ENCODE peak calls at places on chromosomes 13 and 19, in six cellular contexts. I is tibial nerve, N is upper lobe of left lung, W is erythroblast, E is sigmoid colon, F is esophagus muscularis mucosa. C is an unnamed sample.

GRCh38 chr19:41415154-41415571 is 12.0 kb downstream of the B3GNT8 start:
- DNase-seq in I (no peak), F (no peak), W (no peak), N (peak), E (no peak), C (no peak)

GRCh38 chr13:51311957-51312520 is 27.5 kb upstream of the SERPINE3 start:
- DNase-seq in W (no peak), F (no peak), I (no peak), E (no peak), N (no peak), C (no peak)

GRCh38 chr19:4064073-4064550 is 2.6 kb downstream of the ZBTB7A start:
- DNase-seq in F (no peak), E (peak), N (peak), I (no peak), W (no peak), C (no peak)

GRCh38 chr19:53906211-53907192 is 2.6 kb upstream of the CACNG7 start:
- DNase-seq in W (peak), E (no peak), I (peak), N (peak), F (no peak), C (no peak)

GRCh38 chr13:50576156-50576555 is 267.3 kb downstream of the DLEU7 start:
- DNase-seq in N (peak), E (no peak), W (no peak), F (peak), I (no peak), C (no peak)

GRCh38 chr19:48975947-48976847 is 11.1 kb downstream of the FTL start:
- DNase-seq in E (no peak), F (no peak), I (no peak), W (peak), N (no peak), C (no peak)

GRCh38 chr19:54653181-54653809 is 9.5 kb upstream of the LILRB4 start:
- DNase-seq in F (no peak), I (no peak), W (peak), N (no peak), E (no peak), C (no peak)

GRCh38 chr13:33169273-33169980 is 116.1 kb downstream of the STARD13 start:
- DNase-seq in W (no peak), F (no peak), E (no peak), N (no peak), I (no peak), C (no peak)

GRCh38 chr19:19343762-19344161 is 23.1 kb downstream of the MAU2 start:
- DNase-seq in I (no peak), W (no peak), E (no peak), F (no peak), N (no peak), C (no peak)

GRCh38 chr19:51799998-51800848 is 5.3 kb downstream of the FPR3 start:
- DNase-seq in W (peak), I (no peak), N (peak), E (peak), F (no peak), C (no peak)

GRCh38 chr19:8252922-8253589 is 43.9 kb downstream of the CERS4 start:
- DNase-seq in W (peak), N (peak), I (peak), F (peak), E (peak), C (no peak)

GRCh38 chr19:50520822-50521465 is 7.2 kb upstream of the ASPDH start:
- DNase-seq in W (no peak), E (no peak), N (no peak), I (no peak), F (no peak), C (no peak)

GRCh38 chr19:32457540-32457939 is 52.0 kb downstream of the DPY19L3 start:
- DNase-seq in F (no peak), W (no peak), I (no peak), N (no peak), E (no peak), C (no peak)

GRCh38 chr13:20819715-20820114 is 46.0 kb upstream of the EEF1AKMT1 start:
- DNase-seq in E (no peak), N (no peak), F (no peak), I (no peak), W (no peak), C (no peak)

GRCh38 chr19:30316560-30317106 is 55.6 kb upstream of the ZNF536 start:
- DNase-seq in F (no peak), N (no peak), I (no peak), E (no peak), W (no peak), C (no peak)

GRCh38 chr19:57947419-57948134 is at the start of gene ZNF256:
- DNase-seq in E (peak), N (peak), W (peak), I (peak), F (peak), C (no peak)

GRCh38 chr13:33185853-33186252 is 99.7 kb downstream of the STARD13 start:
- DNase-seq in F (no peak), N (no peak), E (no peak), I (no peak), W (no peak), C (no peak)

GRCh38 chr13:40812724-40813445 is 23.5 kb downstream of the SLC25A15 start:
- DNase-seq in F (no peak), N (no peak), I (no peak), E (no peak), W (no peak), C (no peak)

GRCh38 chr19:41588497-41589209 is 12.7 kb downstream of the CEACAM21 start:
- DNase-seq in W (no peak), I (peak), E (no peak), N (no peak), F (peak), C (peak)

GRCh38 chr13:93265800-93266199 is 39.2 kb downstream of the GPC6 start:
- DNase-seq in N (no peak), I (no peak), W (no peak), E (no peak), F (no peak), C (no peak)

GRCh38 chr19:50772408-50773311 is 2.4 kb downstream of the GPR32 start:
- DNase-seq in W (no peak), I (no peak), F (no peak), E (no peak), N (no peak), C (no peak)

GRCh38 chr13:33227927-33228644 is 57.5 kb downstream of the STARD13 start:
- DNase-seq in E (no peak), W (no peak), I (no peak), F (no peak), N (no peak), C (no peak)

GRCh38 chr19:1045247-1045603 is 5.3 kb downstream of the ABCA7 start:
- DNase-seq in W (peak), I (no peak), N (no peak), E (no peak), F (no peak), C (no peak)

GRCh38 chr19:49988433-49988832 is 27.5 kb upstream of the SIGLEC11 start:
- DNase-seq in E (no peak), W (no peak), F (no peak), N (no peak), I (no peak), C (no peak)

GRCh38 chr19:38340927-38341326 is 5.3 kb downstream of the CATSPERG start:
- DNase-seq in W (no peak), F (no peak), I (no peak), E (no peak), N (no peak), C (no peak)

GRCh38 chr13:50910483-50910805 is 853 bp downstream of the RNASEH2B start:
- DNase-seq in I (peak), W (peak), E (peak), F (no peak), N (peak), C (no peak)

GRCh38 chr13:66992183-66992582 is 238.0 kb downstream of the PCDH9 start:
- DNase-seq in N (no peak), I (no peak), E (no peak), W (no peak), F (no peak), C (no peak)

GRCh38 chr19:5080809-5081208 is 111.9 kb downstream of the KDM4B start:
- DNase-seq in N (no peak), E (no peak), I (no peak), F (no peak), W (no peak), C (no peak)

GRCh38 chr13:34357435-34358232 is 539.7 kb downstream of the RFC3 start:
- DNase-seq in I (no peak), W (no peak), E (no peak), F (peak), N (no peak), C (no peak)

GRCh38 chr13:73492811-73493210 is 434.0 kb downstream of the KLF5 start:
- DNase-seq in I (no peak), W (no peak), N (no peak), F (no peak), E (no peak), C (no peak)

DNA sequence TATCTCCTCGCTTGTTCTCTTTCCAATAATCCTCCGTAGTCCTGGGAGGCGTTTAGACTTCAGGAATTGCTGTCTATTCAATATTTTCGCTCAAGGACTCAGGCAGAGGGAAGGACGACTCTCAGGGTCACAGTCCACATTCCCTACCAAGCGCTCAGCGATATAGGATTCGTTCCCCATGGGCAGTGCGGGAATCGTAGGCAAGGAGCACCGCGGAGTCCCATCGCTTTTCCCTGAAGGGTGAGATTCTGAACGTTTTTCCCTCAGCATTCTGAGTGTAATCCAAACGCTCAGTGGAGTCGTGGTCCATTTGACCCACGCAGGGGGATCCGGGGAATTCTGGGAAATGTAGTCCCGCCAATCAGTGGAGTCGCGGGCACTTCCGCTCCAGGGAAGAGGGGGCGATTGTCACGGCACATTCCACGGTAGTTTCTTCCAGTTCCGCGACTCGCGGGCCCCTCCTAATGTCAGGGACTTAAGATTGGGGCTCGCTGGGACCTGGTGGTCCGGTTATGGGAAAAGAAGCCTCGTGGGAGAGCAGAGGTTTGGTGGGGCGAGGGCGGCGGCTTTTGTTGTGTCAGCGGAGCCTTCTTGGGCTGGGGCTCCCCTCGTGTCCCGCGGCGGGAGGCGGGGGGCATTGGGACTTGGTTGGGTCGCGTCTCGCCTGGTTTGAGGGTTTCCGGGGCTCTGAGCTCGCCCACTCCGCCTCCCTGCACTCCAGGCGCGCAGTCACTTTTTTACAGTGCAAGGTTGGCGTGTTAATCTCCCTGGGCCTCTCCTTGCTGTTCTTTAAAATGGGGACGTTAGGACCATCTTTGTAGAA is at the start of gene ZNF234:
- DNase-seq in N (peak), F (peak), W (peak), I (peak), E (peak), C (no peak)
- TF ChIP-seq POLR2A in N (peak), F (no peak), W (peak), I (no peak), E (no peak), C (no peak)

DNA sequence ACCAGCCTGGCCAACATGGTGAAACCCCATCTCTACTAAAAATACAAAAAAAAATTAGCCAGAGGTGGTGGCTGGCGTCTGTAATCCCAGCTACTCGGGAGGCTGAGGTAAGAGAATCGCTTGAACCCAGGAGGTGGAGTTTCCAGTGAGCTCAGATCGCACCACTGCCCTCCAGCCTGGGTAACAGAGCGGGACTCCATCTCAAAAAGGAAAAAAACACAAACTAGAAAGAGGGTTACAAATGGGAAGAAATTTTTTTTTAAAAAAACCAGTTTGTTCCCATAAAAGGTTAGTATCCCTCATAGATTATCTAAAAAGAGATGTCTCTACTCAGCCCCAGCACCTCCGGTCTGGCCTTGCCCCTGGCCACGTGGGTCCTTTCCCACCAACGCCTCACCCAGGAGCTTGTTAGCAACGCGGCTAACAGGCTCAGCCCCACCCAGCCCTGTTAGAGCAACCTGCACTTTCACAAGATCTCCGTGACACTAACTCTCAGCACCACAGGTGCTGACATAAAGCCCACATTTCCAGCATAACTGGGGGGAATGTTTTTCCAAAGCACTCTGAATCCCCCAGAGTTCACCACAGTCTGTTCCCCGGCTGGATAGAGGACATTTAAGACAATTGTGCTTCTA is 4.3 kb downstream of the DMKN start:
- DNase-seq in I (no peak), W (no peak), F (no peak), E (no peak), N (peak), C (no peak)
- TF ChIP-seq POLR2A in I (no peak), W (no peak), F (no peak), E (no peak), N (peak), C (no peak)

GRCh38 chr19:56110515-56111448 is 10.3 kb downstream of the ZNF787 start:
- DNase-seq in F (no peak), E (no peak), W (peak), I (no peak), N (peak), C (no peak)
- TF ChIP-seq POLR2A in F (no peak), E (no peak), W (no peak), I (no peak), N (no peak), C (no peak)

GRCh38 chr19:13376537-13376936 is 129.7 kb downstream of the CACNA1A start:
- DNase-seq in I (no peak), N (no peak), F (no peak), W (no peak), E (no peak), C (no peak)
- TF ChIP-seq POLR2A in I (no peak), N (no peak), F (no peak), W (no peak), E (no peak), C (no peak)

DNA sequence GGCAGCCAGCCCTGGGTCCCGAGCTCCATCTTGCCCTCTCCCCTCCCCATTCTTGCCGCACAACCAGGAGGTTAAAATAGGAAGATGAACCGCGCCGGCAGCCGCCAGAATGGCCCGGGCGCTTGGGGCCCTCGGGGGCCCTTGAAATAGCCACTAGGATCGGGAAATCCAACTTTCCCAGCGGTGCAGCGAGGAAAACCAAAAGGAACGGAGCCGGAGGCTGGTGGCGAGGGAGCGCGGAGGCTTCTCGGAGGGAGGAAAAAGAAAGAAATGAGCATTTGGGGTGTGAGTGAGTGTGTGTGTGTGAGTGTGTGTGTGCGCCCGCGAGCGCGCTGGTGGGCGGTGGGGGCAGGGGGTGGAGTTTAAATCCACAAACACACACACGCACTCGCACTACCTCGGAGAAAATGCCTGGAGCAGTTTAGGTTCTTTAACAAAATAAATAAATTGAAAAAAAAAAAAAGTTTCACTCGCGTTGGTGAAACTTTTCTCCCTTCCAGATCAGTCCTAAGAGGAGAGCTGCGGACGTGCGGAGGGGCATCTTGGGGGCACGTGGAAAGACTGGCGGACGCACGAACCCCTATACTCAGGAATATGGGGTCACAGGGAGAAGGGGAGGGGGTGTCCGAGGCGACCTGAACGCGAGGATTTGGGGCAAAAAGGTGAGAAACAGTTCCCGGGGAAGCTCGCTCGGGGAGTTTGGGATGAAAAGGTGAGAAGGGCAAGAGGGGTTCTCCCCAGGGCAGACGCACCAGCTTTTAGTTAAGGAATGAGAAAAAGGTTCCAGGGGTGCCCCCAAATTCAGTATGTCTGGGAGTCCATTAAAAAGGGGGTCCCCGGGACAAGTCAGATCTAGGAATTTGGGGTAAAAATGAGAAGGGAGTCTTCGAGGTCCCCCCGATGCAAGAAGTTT is 1.3 kb downstream of the RFX2 start:
- DNase-seq in E (peak), I (peak), W (peak), N (peak), F (peak), C (no peak)
- TF ChIP-seq POLR2A in E (peak), I (peak), W (peak), N (peak), F (no peak), C (peak)

DNA sequence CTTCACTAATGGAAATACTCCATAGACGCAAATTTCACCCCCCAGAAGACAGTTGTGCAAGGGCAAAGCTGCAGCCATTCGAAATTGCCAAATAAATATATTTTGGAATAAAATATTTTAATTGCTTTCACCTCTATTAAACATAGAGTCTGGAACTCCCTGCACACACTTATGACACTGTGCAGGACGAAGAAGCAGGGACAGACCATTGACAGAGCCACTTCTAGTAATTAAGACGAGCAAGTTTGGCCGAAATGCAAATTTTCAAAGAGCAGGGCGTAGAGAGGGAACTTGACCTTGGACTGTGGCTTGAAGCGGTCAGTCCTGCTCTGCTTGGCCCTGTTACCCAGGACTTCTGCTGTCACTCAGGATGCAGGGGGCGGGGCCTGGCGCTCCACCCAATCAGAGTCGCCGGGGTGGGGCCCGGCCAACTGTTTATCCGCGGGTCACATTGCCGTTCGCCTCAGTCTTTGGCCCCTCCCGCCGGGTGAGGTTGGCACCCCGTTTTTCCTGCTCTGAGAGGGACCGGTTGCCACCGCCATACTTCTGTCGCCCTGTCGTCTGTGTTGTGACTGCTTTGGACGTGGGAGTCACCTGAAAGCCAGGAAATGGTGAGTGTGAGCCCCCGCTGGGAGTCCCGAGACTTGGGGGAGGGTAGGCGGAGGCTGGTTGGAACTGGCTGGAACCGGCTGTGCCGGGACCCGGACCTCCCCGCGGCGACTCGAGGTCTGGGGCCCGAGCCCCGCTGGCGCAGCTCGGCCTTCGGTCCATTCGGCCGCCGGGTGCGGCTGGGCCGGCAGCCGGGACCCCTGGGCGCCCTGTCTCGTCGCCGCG is at the start of gene ZNF844:
- DNase-seq in I (peak), W (peak), E (peak), N (peak), F (peak), C (no peak)
- TF ChIP-seq POLR2A in I (peak), W (peak), E (peak), N (peak), F (peak), C (peak)